ENCODE peak calls at places on chromosomes 7 and 10, in eight cellular contexts. One of them, this sample, is unnamed.

GRCh38 chr10:125159486-125159931 is 854 bp downstream of the CTBP2 start:
- DNase-seq in amniotic stem cell: no peak
- DNase-seq in brain microvascular endothelial cell: no peak
- DNase-seq in upper lobe of right lung: peak
- DNase-seq in AML-193: no peak
- DNase-seq in left ventricle myocardium inferior: no peak
- DNase-seq in AG04450: no peak
- DNase-seq in RWPE1: no peak
- DNase-seq in this sample: no peak

GRCh38 chr10:97267671-97268070 is 24.8 kb downstream of the ARHGAP19 start:
- DNase-seq in amniotic stem cell: no peak
- DNase-seq in brain microvascular endothelial cell: no peak
- DNase-seq in upper lobe of right lung: no peak
- DNase-seq in AML-193: no peak
- DNase-seq in left ventricle myocardium inferior: no peak
- DNase-seq in AG04450: no peak
- DNase-seq in RWPE1: no peak
- DNase-seq in this sample: no peak

GRCh38 chr10:16756561-16757221 is 60.5 kb downstream of the RSU1 start:
- DNase-seq in amniotic stem cell: no peak
- DNase-seq in brain microvascular endothelial cell: peak
- DNase-seq in upper lobe of right lung: no peak
- DNase-seq in AML-193: no peak
- DNase-seq in left ventricle myocardium inferior: no peak
- DNase-seq in AG04450: peak
- DNase-seq in RWPE1: no peak
- DNase-seq in this sample: peak

GRCh38 chr10:125605167-125605566 is 77.8 kb downstream of the TEX36 start:
- DNase-seq in amniotic stem cell: no peak
- DNase-seq in brain microvascular endothelial cell: peak
- DNase-seq in upper lobe of right lung: no peak
- DNase-seq in AML-193: no peak
- DNase-seq in left ventricle myocardium inferior: no peak
- DNase-seq in AG04450: no peak
- DNase-seq in RWPE1: no peak
- DNase-seq in this sample: no peak

GRCh38 chr10:69789164-69789576 is 12.5 kb upstream of the COL13A1 start:
- DNase-seq in amniotic stem cell: no peak
- DNase-seq in brain microvascular endothelial cell: no peak
- DNase-seq in upper lobe of right lung: no peak
- DNase-seq in AML-193: no peak
- DNase-seq in left ventricle myocardium inferior: no peak
- DNase-seq in AG04450: no peak
- DNase-seq in RWPE1: peak
- DNase-seq in this sample: no peak

GRCh38 chr7:134922730-134923704 is 63.3 kb upstream of the AGBL3 start:
- DNase-seq in amniotic stem cell: no peak
- DNase-seq in brain microvascular endothelial cell: no peak
- DNase-seq in upper lobe of right lung: no peak
- DNase-seq in AML-193: no peak
- DNase-seq in left ventricle myocardium inferior: no peak
- DNase-seq in AG04450: no peak
- DNase-seq in RWPE1: no peak
- DNase-seq in this sample: no peak

GRCh38 chr7:44275146-44275545 is 50.2 kb downstream of the CAMK2B start:
- DNase-seq in amniotic stem cell: no peak
- DNase-seq in brain microvascular endothelial cell: no peak
- DNase-seq in upper lobe of right lung: peak
- DNase-seq in AML-193: no peak
- DNase-seq in left ventricle myocardium inferior: peak
- DNase-seq in AG04450: no peak
- DNase-seq in RWPE1: no peak
- DNase-seq in this sample: no peak

GRCh38 chr10:84267503-84268126 is 22.8 kb downstream of the RGR start:
- DNase-seq in amniotic stem cell: peak
- DNase-seq in brain microvascular endothelial cell: peak
- DNase-seq in upper lobe of right lung: no peak
- DNase-seq in AML-193: peak
- DNase-seq in left ventricle myocardium inferior: no peak
- DNase-seq in AG04450: no peak
- DNase-seq in RWPE1: no peak
- DNase-seq in this sample: no peak

GRCh38 chr7:83486536-83486935 is 162.4 kb downstream of the SEMA3E start:
- DNase-seq in amniotic stem cell: no peak
- DNase-seq in brain microvascular endothelial cell: no peak
- DNase-seq in upper lobe of right lung: no peak
- DNase-seq in AML-193: no peak
- DNase-seq in left ventricle myocardium inferior: no peak
- DNase-seq in AG04450: no peak
- DNase-seq in RWPE1: peak
- DNase-seq in this sample: no peak

GRCh38 chr10:7293378-7293920 is 117.4 kb downstream of the SFMBT2 start:
- DNase-seq in amniotic stem cell: no peak
- DNase-seq in brain microvascular endothelial cell: no peak
- DNase-seq in upper lobe of right lung: no peak
- DNase-seq in AML-193: no peak
- DNase-seq in left ventricle myocardium inferior: no peak
- DNase-seq in AG04450: no peak
- DNase-seq in RWPE1: no peak
- DNase-seq in this sample: no peak

GRCh38 chr7:141495057-141495456 is 56.2 kb upstream of the AGK start:
- DNase-seq in amniotic stem cell: no peak
- DNase-seq in brain microvascular endothelial cell: no peak
- DNase-seq in upper lobe of right lung: no peak
- DNase-seq in AML-193: no peak
- DNase-seq in left ventricle myocardium inferior: no peak
- DNase-seq in AG04450: no peak
- DNase-seq in RWPE1: no peak
- DNase-seq in this sample: no peak

GRCh38 chr10:79038841-79039201 is 29.9 kb upstream of the ZMIZ1 start:
- DNase-seq in amniotic stem cell: no peak
- DNase-seq in brain microvascular endothelial cell: no peak
- DNase-seq in upper lobe of right lung: peak
- DNase-seq in AML-193: no peak
- DNase-seq in left ventricle myocardium inferior: no peak
- DNase-seq in AG04450: no peak
- DNase-seq in RWPE1: no peak
- DNase-seq in this sample: no peak

GRCh38 chr10:42734537-42734936 is 48.1 kb upstream of the BMS1 start:
- DNase-seq in amniotic stem cell: no peak
- DNase-seq in brain microvascular endothelial cell: no peak
- DNase-seq in upper lobe of right lung: no peak
- DNase-seq in AML-193: no peak
- DNase-seq in left ventricle myocardium inferior: no peak
- DNase-seq in AG04450: no peak
- DNase-seq in RWPE1: no peak
- DNase-seq in this sample: no peak

GRCh38 chr10:51035344-51035743 is 38.9 kb upstream of the PRKG1 start:
- DNase-seq in amniotic stem cell: no peak
- DNase-seq in brain microvascular endothelial cell: no peak
- DNase-seq in upper lobe of right lung: no peak
- DNase-seq in AML-193: no peak
- DNase-seq in left ventricle myocardium inferior: no peak
- DNase-seq in AG04450: no peak
- DNase-seq in RWPE1: no peak
- DNase-seq in this sample: no peak

GRCh38 chr10:58404001-58404400 is 18.8 kb downstream of the TFAM start:
- DNase-seq in amniotic stem cell: no peak
- DNase-seq in brain microvascular endothelial cell: no peak
- DNase-seq in upper lobe of right lung: no peak
- DNase-seq in AML-193: no peak
- DNase-seq in left ventricle myocardium inferior: no peak
- DNase-seq in AG04450: no peak
- DNase-seq in RWPE1: no peak
- DNase-seq in this sample: no peak

GRCh38 chr10:34743804-34744203 is 71.3 kb downstream of the PARD3 start:
- DNase-seq in amniotic stem cell: no peak
- DNase-seq in brain microvascular endothelial cell: no peak
- DNase-seq in upper lobe of right lung: no peak
- DNase-seq in AML-193: no peak
- DNase-seq in left ventricle myocardium inferior: peak
- DNase-seq in AG04450: no peak
- DNase-seq in RWPE1: peak
- DNase-seq in this sample: no peak

GRCh38 chr7:33054261-33054964 is 8.2 kb downstream of the NT5C3A start:
- DNase-seq in amniotic stem cell: no peak
- DNase-seq in brain microvascular endothelial cell: no peak
- DNase-seq in upper lobe of right lung: no peak
- DNase-seq in AML-193: peak
- DNase-seq in left ventricle myocardium inferior: no peak
- DNase-seq in AG04450: no peak
- DNase-seq in RWPE1: peak
- DNase-seq in this sample: no peak

GRCh38 chr10:50576245-50576815 is 47.4 kb downstream of the SGMS1 start:
- DNase-seq in amniotic stem cell: no peak
- DNase-seq in brain microvascular endothelial cell: peak
- DNase-seq in upper lobe of right lung: no peak
- DNase-seq in AML-193: no peak
- DNase-seq in left ventricle myocardium inferior: no peak
- DNase-seq in AG04450: no peak
- DNase-seq in RWPE1: no peak
- DNase-seq in this sample: no peak

GRCh38 chr10:88651131-88651541 is 13.1 kb upstream of the LIPF start:
- DNase-seq in amniotic stem cell: peak
- DNase-seq in brain microvascular endothelial cell: peak
- DNase-seq in upper lobe of right lung: no peak
- DNase-seq in AML-193: no peak
- DNase-seq in left ventricle myocardium inferior: no peak
- DNase-seq in AG04450: peak
- DNase-seq in RWPE1: peak
- DNase-seq in this sample: peak

GRCh38 chr10:86758231-86759072 is 2.0 kb downstream of the BMPR1A start:
- DNase-seq in amniotic stem cell: no peak
- DNase-seq in brain microvascular endothelial cell: no peak
- DNase-seq in upper lobe of right lung: no peak
- DNase-seq in AML-193: no peak
- DNase-seq in left ventricle myocardium inferior: no peak
- DNase-seq in AG04450: no peak
- DNase-seq in RWPE1: peak
- DNase-seq in this sample: no peak

GRCh38 chr10:108392286-108392685 is 1227.8 kb upstream of the SORCS1 start:
- DNase-seq in amniotic stem cell: peak
- DNase-seq in brain microvascular endothelial cell: no peak
- DNase-seq in upper lobe of right lung: no peak
- DNase-seq in AML-193: no peak
- DNase-seq in left ventricle myocardium inferior: no peak
- DNase-seq in AG04450: no peak
- DNase-seq in RWPE1: peak
- DNase-seq in this sample: no peak

GRCh38 chr10:48764486-48764885 is 79.8 kb downstream of the WDFY4 start:
- DNase-seq in amniotic stem cell: no peak
- DNase-seq in brain microvascular endothelial cell: no peak
- DNase-seq in upper lobe of right lung: no peak
- DNase-seq in AML-193: no peak
- DNase-seq in left ventricle myocardium inferior: no peak
- DNase-seq in AG04450: no peak
- DNase-seq in RWPE1: no peak
- DNase-seq in this sample: no peak

GRCh38 chr7:44133295-44133694 is 7.8 kb downstream of the MYL7 start:
- DNase-seq in amniotic stem cell: no peak
- DNase-seq in brain microvascular endothelial cell: no peak
- DNase-seq in upper lobe of right lung: no peak
- DNase-seq in AML-193: no peak
- DNase-seq in left ventricle myocardium inferior: no peak
- DNase-seq in AG04450: no peak
- DNase-seq in RWPE1: no peak
- DNase-seq in this sample: no peak

GRCh38 chr10:92848441-92849233 is at the start of gene EXOC6:
- DNase-seq in amniotic stem cell: peak
- DNase-seq in brain microvascular endothelial cell: peak
- DNase-seq in upper lobe of right lung: peak
- DNase-seq in AML-193: peak
- DNase-seq in left ventricle myocardium inferior: peak
- DNase-seq in AG04450: no peak
- DNase-seq in RWPE1: peak
- DNase-seq in this sample: peak

GRCh38 chr10:21172774-21173432 is 275.8 kb upstream of the NEBL start:
- DNase-seq in amniotic stem cell: no peak
- DNase-seq in brain microvascular endothelial cell: no peak
- DNase-seq in upper lobe of right lung: peak
- DNase-seq in AML-193: no peak
- DNase-seq in left ventricle myocardium inferior: no peak
- DNase-seq in AG04450: no peak
- DNase-seq in RWPE1: no peak
- DNase-seq in this sample: no peak

GRCh38 chr10:18144928-18145327 is 4.7 kb downstream of the CACNB2 start:
- DNase-seq in amniotic stem cell: no peak
- DNase-seq in brain microvascular endothelial cell: no peak
- DNase-seq in upper lobe of right lung: no peak
- DNase-seq in AML-193: no peak
- DNase-seq in left ventricle myocardium inferior: peak
- DNase-seq in AG04450: no peak
- DNase-seq in RWPE1: no peak
- DNase-seq in this sample: no peak

GRCh38 chr10:121130382-121130781 is 279.2 kb downstream of the WDR11 start:
- DNase-seq in amniotic stem cell: no peak
- DNase-seq in brain microvascular endothelial cell: no peak
- DNase-seq in upper lobe of right lung: no peak
- DNase-seq in AML-193: no peak
- DNase-seq in left ventricle myocardium inferior: no peak
- DNase-seq in AG04450: no peak
- DNase-seq in RWPE1: no peak
- DNase-seq in this sample: no peak

GRCh38 chr10:77926566-77927342 is at the start of gene DLG5:
- DNase-seq in amniotic stem cell: peak
- DNase-seq in brain microvascular endothelial cell: no peak
- DNase-seq in upper lobe of right lung: peak
- DNase-seq in AML-193: no peak
- DNase-seq in left ventricle myocardium inferior: peak
- DNase-seq in AG04450: no peak
- DNase-seq in RWPE1: peak
- DNase-seq in this sample: no peak

GRCh38 chr7:158685727-158686126 is 18.9 kb downstream of the NCAPG2 start:
- DNase-seq in amniotic stem cell: no peak
- DNase-seq in brain microvascular endothelial cell: no peak
- DNase-seq in upper lobe of right lung: no peak
- DNase-seq in AML-193: no peak
- DNase-seq in left ventricle myocardium inferior: no peak
- DNase-seq in AG04450: no peak
- DNase-seq in RWPE1: no peak
- DNase-seq in this sample: no peak

GRCh38 chr7:75795831-75796285 is 17.7 kb downstream of the CCL24 start:
- DNase-seq in amniotic stem cell: no peak
- DNase-seq in brain microvascular endothelial cell: no peak
- DNase-seq in upper lobe of right lung: no peak
- DNase-seq in AML-193: no peak
- DNase-seq in left ventricle myocardium inferior: peak
- DNase-seq in AG04450: no peak
- DNase-seq in RWPE1: no peak
- DNase-seq in this sample: no peak

GRCh38 chr7:146503844-146504243 is 387.2 kb downstream of the CNTNAP2 start:
- DNase-seq in amniotic stem cell: no peak
- DNase-seq in brain microvascular endothelial cell: no peak
- DNase-seq in upper lobe of right lung: no peak
- DNase-seq in AML-193: no peak
- DNase-seq in left ventricle myocardium inferior: no peak
- DNase-seq in AG04450: no peak
- DNase-seq in RWPE1: no peak
- DNase-seq in this sample: no peak

GRCh38 chr7:120733143-120733542 is 124.8 kb downstream of the TSPAN12 start:
- DNase-seq in amniotic stem cell: no peak
- DNase-seq in brain microvascular endothelial cell: peak
- DNase-seq in upper lobe of right lung: no peak
- DNase-seq in AML-193: no peak
- DNase-seq in left ventricle myocardium inferior: no peak
- DNase-seq in AG04450: peak
- DNase-seq in RWPE1: no peak
- DNase-seq in this sample: no peak

GRCh38 chr10:34288634-34289033 is 526.5 kb downstream of the PARD3 start:
- DNase-seq in amniotic stem cell: no peak
- DNase-seq in brain microvascular endothelial cell: no peak
- DNase-seq in upper lobe of right lung: no peak
- DNase-seq in AML-193: no peak
- DNase-seq in left ventricle myocardium inferior: no peak
- DNase-seq in AG04450: no peak
- DNase-seq in RWPE1: peak
- DNase-seq in this sample: no peak

GRCh38 chr7:7772385-7772784 is 54.0 kb upstream of the RPA3 start:
- DNase-seq in amniotic stem cell: no peak
- DNase-seq in brain microvascular endothelial cell: no peak
- DNase-seq in upper lobe of right lung: no peak
- DNase-seq in AML-193: no peak
- DNase-seq in left ventricle myocardium inferior: no peak
- DNase-seq in AG04450: no peak
- DNase-seq in RWPE1: peak
- DNase-seq in this sample: no peak

This sample was measured in astrocyte of the cerebellum.